ENCODE peak calls at places on chromosome 12, in six cellular contexts. Z is GM04504; W is mucosa of gallbladder; G is natural killer cell treated with Interleukin-12 subunit alpha and Interleukin-12 subunit beta and Interleukin-15 and Interleukin-18, amount 100 ng/mL, for 72 hours; J is T-helper 17 cell; Y is tibial nerve. U is an unnamed sample.

GRCh38 chr12:968561-968960 is 19.1 kb upstream of the RAD52 start:
- DNase-seq in G (no peak), W (no peak), Z (no peak), J (no peak), Y (no peak), U (no peak)

GRCh38 chr12:114878781-114879180 is 194.8 kb upstream of the TBX3 start:
- DNase-seq in G (no peak), J (no peak), Z (no peak), W (no peak), Y (no peak), U (no peak)

GRCh38 chr12:124761876-124762275 is 101.8 kb downstream of the SCARB1 start:
- DNase-seq in G (no peak), J (no peak), Y (no peak), Z (no peak), W (no peak), U (no peak)

GRCh38 chr12:113424915-113425823 is 3.0 kb downstream of the SDSL start:
- DNase-seq in G (no peak), Y (no peak), J (peak), W (peak), Z (no peak), U (peak)

GRCh38 chr12:111756196-111756595 is 10.5 kb upstream of the ALDH2 start:
- DNase-seq in W (no peak), Z (no peak), J (no peak), Y (no peak), G (no peak), U (no peak)

GRCh38 chr12:116010467-116010866 is 267.0 kb downstream of the MED13L start:
- DNase-seq in W (no peak), Y (no peak), J (no peak), G (no peak), Z (no peak), U (no peak)

GRCh38 chr12:49092086-49092815 is 2.4 kb downstream of the DHH start:
- DNase-seq in G (no peak), J (peak), Z (no peak), W (no peak), Y (peak), U (no peak)

GRCh38 chr12:96902076-96902475 is 5.0 kb upstream of the NEDD1 start:
- DNase-seq in Z (no peak), J (no peak), W (no peak), Y (no peak), G (no peak), U (no peak)

GRCh38 chr12:115473257-115473956 is 789.4 kb upstream of the TBX3 start:
- DNase-seq in G (no peak), Z (no peak), J (no peak), Y (no peak), W (peak), U (no peak)